ENCODE peak calls at places on chromosomes 16 and 17, in ten cellular contexts. E is heart left ventricle; C is activated CD4-positive, alpha-beta T cell treated with anti-CD3 and anti-CD28 coated beads, Interleukin-2, amount 50 U/mL, for 24 hours; O is lower lobe of right lung; K is HS-5; I is skeletal muscle cell; L is stimulated activated CD8-positive, alpha-beta memory T cell treated with anti-CD3 and anti-CD28 coated beads, Interleukin-12 subunit alpha, Interleukin-12 subunit beta, amount 100 ng/mL, for 4 hours; H is T-helper 17 cell; Y is Panc1; B is foreskin fibroblast. G is an unnamed sample.

GRCh38 chr17:73237714-73238113 is 24.0 kb downstream of the CPSF4L start:
- DNase-seq in E (no peak), C (no peak), O (no peak), K (no peak), I (no peak), L (no peak), H (no peak), Y (no peak), B (no peak), G (no peak)

GRCh38 chr16:78443300-78443604 is 343.8 kb downstream of the WWOX start:
- DNase-seq in E (no peak), C (no peak), O (no peak), K (no peak), I (no peak), L (no peak), H (no peak), Y (no peak), B (no peak), G (no peak)

GRCh38 chr17:64398330-64398729 is 7.7 kb upstream of the PECAM1 start:
- DNase-seq in E (no peak), C (no peak), O (no peak), K (no peak), I (no peak), L (no peak), H (no peak), Y (no peak), B (no peak), G (no peak)

GRCh38 chr17:63993368-63993990 is 4.7 kb upstream of the PRR29 start:
- DNase-seq in E (no peak), C (no peak), O (peak), K (no peak), I (no peak), L (no peak), H (no peak), Y (no peak), B (no peak), G (no peak)

GRCh38 chr16:55035037-55035436 is 104.4 kb downstream of the IRX5 start:
- DNase-seq in E (no peak), C (no peak), O (peak), K (no peak), I (no peak), L (no peak), H (no peak), Y (no peak), B (no peak), G (peak)

GRCh38 chr17:48131216-48131824 is 23.8 kb downstream of the SNX11 start:
- DNase-seq in E (peak), C (peak), O (no peak), K (peak), I (no peak), L (no peak), H (no peak), Y (peak), B (peak), G (peak)

GRCh38 chr16:73204359-73205152 is 156.6 kb upstream of the ZFHX3 start:
- DNase-seq in E (no peak), C (no peak), O (no peak), K (no peak), I (no peak), L (no peak), H (no peak), Y (no peak), B (no peak), G (no peak)

GRCh38 chr16:471353-472198 is 46.1 kb downstream of the RAB11FIP3 start:
- DNase-seq in E (no peak), C (no peak), O (no peak), K (no peak), I (no peak), L (no peak), H (no peak), Y (no peak), B (peak), G (no peak)

GRCh38 chr17:9905078-9905415 is at the start of gene RCVRN:
- DNase-seq in E (no peak), C (no peak), O (no peak), K (no peak), I (no peak), L (no peak), H (no peak), Y (no peak), B (no peak), G (no peak)

GRCh38 chr17:81157848-81158687 is 7.2 kb upstream of the PVALEF start:
- DNase-seq in E (no peak), C (no peak), O (no peak), K (no peak), I (no peak), L (no peak), H (no peak), Y (no peak), B (no peak), G (no peak)

GRCh38 chr17:17073006-17073626 is 30.9 kb downstream of the MPRIP start:
- DNase-seq in E (no peak), C (no peak), O (no peak), K (no peak), I (no peak), L (no peak), H (no peak), Y (no peak), B (no peak), G (no peak)

GRCh38 chr17:45975640-45976295 is 23.3 kb upstream of the STH start:
- DNase-seq in E (no peak), C (no peak), O (no peak), K (no peak), I (no peak), L (no peak), H (no peak), Y (no peak), B (no peak), G (no peak)

GRCh38 chr16:84232969-84233368 is 6.8 kb downstream of the KCNG4 start:
- DNase-seq in E (no peak), C (no peak), O (peak), K (no peak), I (no peak), L (no peak), H (no peak), Y (no peak), B (no peak), G (no peak)

GRCh38 chr17:49832840-49833599 is 14.8 kb downstream of the TAC4 start:
- DNase-seq in E (no peak), C (no peak), O (no peak), K (no peak), I (no peak), L (no peak), H (no peak), Y (no peak), B (no peak), G (no peak)

GRCh38 chr17:74283371-74283673 is 9.3 kb downstream of the DNAI2 start:
- DNase-seq in E (no peak), C (no peak), O (no peak), K (no peak), I (no peak), L (no peak), H (no peak), Y (no peak), B (no peak), G (no peak)

GRCh38 chr17:35748323-35748960 is 4.6 kb downstream of the GAS2L2 start:
- DNase-seq in E (peak), C (no peak), O (no peak), K (no peak), I (no peak), L (no peak), H (no peak), Y (no peak), B (peak), G (no peak)

GRCh38 chr17:49575524-49576120 is at the start of gene NXPH3:
- DNase-seq in E (peak), C (peak), O (peak), K (no peak), I (no peak), L (peak), H (peak), Y (no peak), B (peak), G (no peak)

GRCh38 chr17:49787932-49788442 is 494 bp upstream of the KAT7 start:
- DNase-seq in E (peak), C (no peak), O (no peak), K (no peak), I (no peak), L (no peak), H (no peak), Y (no peak), B (peak), G (no peak)

GRCh38 chr16:73405851-73406250 is 357.9 kb upstream of the ZFHX3 start:
- DNase-seq in E (no peak), C (no peak), O (no peak), K (no peak), I (no peak), L (no peak), H (no peak), Y (no peak), B (peak), G (no peak)